ENCODE peak calls at places on chromosome 18, in five cellular contexts. G is heart right ventricle, B is colonic mucosa, T is heart left ventricle, D is bronchial epithelial cell. Y is an unnamed sample. For H3K36me3, the result is how much of the 10 kb centered on the place peaks cover.

GRCh38 chr18:44117821-44118220 is 562.9 kb upstream of the SETBP1 start:
- DNase-seq in G (no peak), B (no peak), T (no peak), D (peak), Y (no peak)

GRCh38 chr18:67072789-67073188 is 443.7 kb downstream of the DSEL start:
- DNase-seq in G (no peak), B (no peak), T (no peak), D (peak), Y (no peak)

GRCh38 chr18:58223717-58224424 is 179.8 kb downstream of the NEDD4L start:
- DNase-seq in G (no peak), B (peak), T (peak), D (peak), Y (peak)

GRCh38 chr18:77053616-77054287 is 78.8 kb downstream of the MBP start:
- DNase-seq in G (no peak), B (no peak), T (no peak), D (no peak), Y (no peak)

GRCh38 chr18:58646334-58646862 is 17.5 kb upstream of the ALPK2 start:
- DNase-seq in G (no peak), B (no peak), T (no peak), D (no peak), Y (no peak)

GRCh38 chr18:59051470-59052165 is 88.1 kb upstream of the SEC11C start:
- DNase-seq in G (no peak), B (no peak), T (no peak), D (no peak), Y (no peak)

GRCh38 chr18:76494181-76494540 is 881 bp downstream of the ZNF516 start:
- DNase-seq in G (peak), B (peak), T (no peak), D (no peak), Y (no peak)

GRCh38 chr18:3827236-3827635 is 377.3 kb downstream of the TGIF1 start:
- DNase-seq in G (no peak), B (no peak), T (no peak), D (no peak), Y (no peak)

GRCh38 chr18:830315-830901 is 18.4 kb upstream of the YES1 start:
- DNase-seq in G (no peak), B (no peak), T (no peak), D (peak), Y (no peak)

GRCh38 chr18:10368456-10369453 is 85.7 kb upstream of the APCDD1 start:
- DNase-seq in G (no peak), B (no peak), T (no peak), D (no peak), Y (no peak)

GRCh38 chr18:72672364-72673151 is 128.4 kb upstream of the CBLN2 start:
- DNase-seq in G (no peak), B (no peak), T (no peak), D (peak), Y (no peak)

GRCh38 chr18:58139627-58140026 is 95.6 kb downstream of the NEDD4L start:
- DNase-seq in G (no peak), B (no peak), T (no peak), D (peak), Y (no peak)

GRCh38 chr18:40534748-40535147 is 1420.3 kb upstream of the PIK3C3 start:
- DNase-seq in G (no peak), B (no peak), T (no peak), D (peak), Y (no peak)

GRCh38 chr18:61731169-61731568 is 161.6 kb downstream of the RNF152 start:
- DNase-seq in G (no peak), B (no peak), T (no peak), D (no peak), Y (no peak)

GRCh38 chr18:58484989-58485962 is 143.6 kb downstream of the ALPK2 start:
- DNase-seq in G (no peak), B (peak), T (no peak), D (peak), Y (no peak)

GRCh38 chr18:7084766-7085080 is 32.9 kb downstream of the LAMA1 start:
- DNase-seq in G (no peak), B (no peak), T (no peak), D (peak), Y (no peak)

GRCh38 chr18:31750259-31750658 is 10.4 kb downstream of the SLC25A52 start:
- DNase-seq in G (no peak), B (no peak), T (no peak), D (no peak), Y (no peak)

GRCh38 chr18:6044773-6045172 is 149.5 kb upstream of the TMEM200C start:
- DNase-seq in G (no peak), B (no peak), T (no peak), D (no peak), Y (no peak)

GRCh38 chr18:40851014-40851429 is 1104.0 kb upstream of the PIK3C3 start:
- DNase-seq in G (no peak), B (no peak), T (no peak), D (peak), Y (peak)

GRCh38 chr18:58676270-58676669 is 5.0 kb downstream of the MALT1 start:
- DNase-seq in G (no peak), B (no peak), T (no peak), D (no peak), Y (no peak)

GRCh38 chr18:43661570-43661969 is 384.3 kb upstream of the SYT4 start:
- DNase-seq in G (no peak), B (no peak), T (no peak), D (peak), Y (no peak)

GRCh38 chr18:40413160-40413559 is 1541.9 kb upstream of the PIK3C3 start:
- DNase-seq in G (no peak), B (peak), T (no peak), D (peak), Y (no peak)

GRCh38 chr18:26468931-26469340 is 79.4 kb downstream of the KCTD1 start:
- DNase-seq in G (no peak), B (no peak), T (no peak), D (no peak), Y (no peak)

GRCh38 chr18:57275111-57275510 is 77.2 kb upstream of the ST8SIA3 start:
- DNase-seq in G (no peak), B (peak), T (no peak), D (no peak), Y (no peak)

GRCh38 chr18:32771169-32771751 is 1.6 kb downstream of the KLHL14 start:
- DNase-seq in G (no peak), B (peak), T (no peak), D (no peak), Y (no peak)

GRCh38 chr18:32770651-32771168 is 2.1 kb downstream of the KLHL14 start:
- DNase-seq in G (no peak), B (peak), T (no peak), D (no peak), Y (no peak)

GRCh38 chr18:32768646-32769206 is 4.1 kb downstream of the KLHL14 start:
- DNase-seq in G (no peak), B (no peak), T (no peak), D (no peak), Y (no peak)

GRCh38 chr18:32770181-32770650 is 2.6 kb downstream of the KLHL14 start:
- DNase-seq in G (no peak), B (no peak), T (no peak), D (no peak), Y (no peak)

DNA sequence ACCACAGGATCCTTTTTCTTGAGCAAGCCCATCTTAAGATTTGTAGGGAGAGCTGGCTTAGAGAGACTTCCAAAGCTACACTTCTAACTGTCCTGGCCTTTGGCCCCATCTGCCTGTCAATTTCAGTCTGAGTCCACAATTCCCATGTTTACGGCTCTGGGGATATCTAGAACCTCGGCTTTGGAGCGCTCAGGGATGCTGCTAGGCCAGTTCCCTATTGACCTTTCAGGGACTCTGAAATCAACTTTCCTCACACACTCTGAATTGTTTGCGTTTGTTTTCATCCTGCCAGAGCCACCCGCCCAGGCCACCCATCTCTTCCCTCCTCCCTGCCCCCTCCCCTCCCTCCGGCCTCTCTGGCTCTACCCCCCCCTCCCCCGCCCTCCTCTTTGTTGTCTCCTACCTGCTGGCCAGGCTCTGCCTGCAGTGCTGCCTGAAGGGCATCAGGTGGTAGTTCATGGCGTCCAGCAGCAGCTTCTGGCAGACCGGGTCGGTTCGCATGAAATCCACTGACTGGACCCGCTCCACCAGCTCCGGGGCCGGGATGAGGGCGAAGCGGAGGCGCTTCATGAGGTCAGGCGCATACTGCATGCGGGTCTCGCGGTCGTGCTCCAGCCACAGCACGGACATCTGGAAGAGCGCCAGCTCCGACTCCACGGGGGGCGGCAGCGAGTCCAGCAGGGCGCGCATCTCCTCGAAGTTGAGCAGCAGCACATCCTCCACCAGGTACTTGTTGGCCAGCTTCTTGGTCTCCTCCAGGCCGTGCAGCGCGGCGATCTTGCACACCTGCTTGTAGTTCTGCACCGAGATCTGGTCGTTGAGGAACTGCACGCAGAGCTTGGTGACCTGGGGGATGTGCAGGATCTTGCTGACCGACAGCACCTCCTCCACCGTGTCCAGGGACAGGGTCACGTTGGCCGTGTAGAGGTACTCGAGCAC is 3.3 kb downstream of the KLHL14 start:
- DNase-seq in G (no peak), B (peak), T (no peak), D (no peak), Y (no peak)
- H3K4me3 ChIP-seq in G (no peak), B (peak), T (peak), D (no peak), Y (no peak)

GRCh38 chr18:13039806-13040205 is 48.6 kb downstream of the CEP192 start:
- DNase-seq in G (no peak), B (no peak), T (no peak), D (no peak), Y (no peak)
- H3K36me3 ChIP-seq in G (half or more), B (under half), T (half or more), D (under half), Y (half or more)

GRCh38 chr18:70382992-70383717 is 94.3 kb downstream of the SOCS6 start:
- DNase-seq in G (no peak), B (no peak), T (no peak), D (no peak), Y (no peak)
- H3K4me3 ChIP-seq in G (no peak), B (no peak), T (no peak), D (no peak), Y (no peak)

GRCh38 chr18:50274044-50274442 is 7.3 kb downstream of the MBD1 start:
- DNase-seq in G (no peak), B (no peak), T (no peak), D (no peak), Y (no peak)

GRCh38 chr18:50276452-50276851 is 4.9 kb downstream of the MBD1 start:
- DNase-seq in G (no peak), B (no peak), T (no peak), D (no peak), Y (no peak)

GRCh38 chr18:50274941-50275340 is 6.4 kb downstream of the MBD1 start:
- DNase-seq in G (no peak), B (no peak), T (no peak), D (no peak), Y (peak)

GRCh38 chr18:50273203-50274043 is 7.1 kb upstream of the CFAP53 start:
- DNase-seq in G (no peak), B (no peak), T (no peak), D (no peak), Y (no peak)

DNA sequence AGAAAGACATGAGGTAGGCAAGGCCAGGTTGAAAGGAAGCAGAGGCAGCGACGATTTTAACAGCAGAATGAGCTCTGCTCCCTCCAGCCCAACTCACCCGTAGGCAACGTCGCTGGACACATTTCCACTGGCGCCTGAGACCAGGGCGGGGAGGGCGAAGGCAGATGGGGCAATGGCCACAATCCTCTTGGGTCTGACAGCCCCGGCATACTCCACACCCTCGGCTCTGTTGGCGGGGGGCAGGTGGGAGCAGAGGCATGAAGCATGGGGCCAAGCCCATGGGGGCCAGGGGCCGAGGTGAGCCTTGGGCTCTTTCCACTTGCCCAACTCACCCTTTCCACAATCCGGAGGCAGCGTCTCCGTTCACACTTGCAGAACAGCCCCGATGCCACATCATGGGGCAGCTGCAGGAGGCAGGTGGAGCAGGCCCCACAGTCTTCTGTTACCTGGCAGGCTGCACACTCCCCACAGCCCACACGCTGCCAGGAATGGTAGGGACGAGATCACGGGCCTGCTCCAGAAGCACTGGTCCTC is 5.8 kb downstream of the MBD1 start:
- DNase-seq in G (no peak), B (no peak), T (no peak), D (no peak), Y (no peak)
- H3K36me3 ChIP-seq in G (half or more), B (half or more), T (half or more), D (under half), Y (under half)

GRCh38 chr18:48783616-48784520 is 166.9 kb downstream of the SMAD7 start:
- DNase-seq in G (no peak), B (no peak), T (peak), D (no peak), Y (no peak)
- H3K4me3 ChIP-seq in G (no peak), B (no peak), T (no peak), D (no peak), Y (no peak)

DNA sequence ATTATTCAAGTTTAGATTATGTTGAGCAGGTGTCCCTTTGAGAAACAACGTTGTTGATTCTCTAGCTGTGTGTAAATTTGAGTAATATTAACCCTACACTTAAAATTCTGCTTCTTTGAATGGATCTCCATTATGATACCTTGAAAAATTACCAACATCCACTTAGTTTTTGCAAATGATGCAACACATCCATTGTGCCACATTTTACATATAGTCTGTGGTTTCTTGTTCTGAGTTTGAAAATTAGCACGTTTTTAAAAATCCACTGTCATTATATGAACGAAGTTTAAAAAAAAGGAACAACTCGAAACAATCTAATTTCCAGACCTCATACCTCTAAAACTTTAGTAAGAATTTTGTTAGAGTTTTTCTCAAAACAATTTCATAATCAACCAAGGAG is 37.7 kb downstream of the PIK3C3 start:
- DNase-seq in G (no peak), B (no peak), T (no peak), D (no peak), Y (no peak)
- H3K36me3 ChIP-seq in G (half or more), B (under half), T (half or more), D (under half), Y (under half)

GRCh38 chr18:35303610-35304009 is 13.6 kb upstream of the ZSCAN30 start:
- DNase-seq in G (no peak), B (no peak), T (no peak), D (no peak), Y (no peak)

GRCh38 chr18:35311506-35311905 is 21.5 kb upstream of the ZSCAN30 start:
- DNase-seq in G (no peak), B (no peak), T (no peak), D (peak), Y (no peak)

GRCh38 chr18:35306588-35307250 is 16.7 kb upstream of the ZSCAN30 start:
- DNase-seq in G (no peak), B (no peak), T (no peak), D (no peak), Y (no peak)
- H3K4me3 ChIP-seq in G (no peak), B (no peak), T (no peak), D (no peak), Y (no peak)

GRCh38 chr18:79933765-79934164 is 17.7 kb downstream of the SLC66A2 start:
- DNase-seq in G (no peak), B (peak), T (peak), D (no peak), Y (no peak)
- H3K36me3 ChIP-seq in G (half or more), B (under half), T (under half), D (under half), Y (half or more)

GRCh38 chr18:13381907-13382682 is 163.5 kb downstream of the LDLRAD4 start:
- DNase-seq in G (peak), B (peak), T (peak), D (peak), Y (peak)
- H3K4me3 ChIP-seq in G (no peak), B (peak), T (peak), D (no peak), Y (peak)

GRCh38 chr18:2780750-2781149 is 66.1 kb upstream of the EMILIN2 start:
- DNase-seq in G (no peak), B (no peak), T (no peak), D (no peak), Y (no peak)
- H3K36me3 ChIP-seq in G (half or more), B (under half), T (half or more), D (under half), Y (under half)

Y was measured in left lung.